ENCODE peak calls at places on chromosomes 7 and 10, in seven cellular contexts. One of them, this sample, is unnamed.

GRCh38 chr7:135509839-135510602 is at the start of gene CNOT4:
- DNase-seq in WTC11: peak; percentile 97
- DNase-seq in mesothelial cell of epicardium: peak; percentile 91
- DNase-seq in AG04450: peak; percentile 85
- DNase-seq in uterus: peak; percentile 97
- DNase-seq in brain microvascular endothelial cell: peak; percentile 94
- DNase-seq in lung: peak; percentile 96
- DNase-seq in this sample: peak; percentile 95

GRCh38 chr10:82737556-82737955 is 862.6 kb downstream of the NRG3 start:
- DNase-seq in WTC11: peak; percentile 22
- DNase-seq in mesothelial cell of epicardium: no peak
- DNase-seq in AG04450: no peak
- DNase-seq in uterus: no peak
- DNase-seq in brain microvascular endothelial cell: no peak
- DNase-seq in lung: no peak
- DNase-seq in this sample: no peak

GRCh38 chr10:11667756-11668155 is 56.3 kb upstream of the USP6NL start:
- DNase-seq in WTC11: no peak
- DNase-seq in mesothelial cell of epicardium: no peak
- DNase-seq in AG04450: no peak
- DNase-seq in uterus: no peak
- DNase-seq in brain microvascular endothelial cell: no peak
- DNase-seq in lung: no peak
- DNase-seq in this sample: no peak

GRCh38 chr10:86372785-86373239 is 6.2 kb upstream of the GRID1 start:
- DNase-seq in WTC11: peak; percentile 6
- DNase-seq in mesothelial cell of epicardium: peak; percentile 21
- DNase-seq in AG04450: no peak
- DNase-seq in uterus: peak; percentile 2
- DNase-seq in brain microvascular endothelial cell: no peak
- DNase-seq in lung: no peak
- DNase-seq in this sample: no peak

GRCh38 chr10:78139336-78139735 is 105.7 kb downstream of the RPS24 start:
- DNase-seq in WTC11: peak; percentile 25
- DNase-seq in mesothelial cell of epicardium: no peak
- DNase-seq in AG04450: no peak
- DNase-seq in uterus: peak; percentile 25
- DNase-seq in brain microvascular endothelial cell: no peak
- DNase-seq in lung: no peak
- DNase-seq in this sample: no peak

GRCh38 chr7:79495544-79496272 is 42.2 kb upstream of the MAGI2 start:
- DNase-seq in WTC11: no peak
- DNase-seq in mesothelial cell of epicardium: no peak
- DNase-seq in AG04450: peak; percentile 59
- DNase-seq in uterus: no peak
- DNase-seq in brain microvascular endothelial cell: peak; percentile 74
- DNase-seq in lung: no peak
- DNase-seq in this sample: no peak

GRCh38 chr10:121710207-121710606 is 112.0 kb upstream of the FGFR2 start:
- DNase-seq in WTC11: no peak
- DNase-seq in mesothelial cell of epicardium: no peak
- DNase-seq in AG04450: no peak
- DNase-seq in uterus: no peak
- DNase-seq in brain microvascular endothelial cell: no peak
- DNase-seq in lung: no peak
- DNase-seq in this sample: no peak

GRCh38 chr10:22365644-22366565 is 20.6 kb downstream of the SPAG6 start:
- DNase-seq in WTC11: no peak
- DNase-seq in mesothelial cell of epicardium: no peak
- DNase-seq in AG04450: no peak
- DNase-seq in uterus: no peak
- DNase-seq in brain microvascular endothelial cell: no peak
- DNase-seq in lung: no peak
- DNase-seq in this sample: no peak

GRCh38 chr10:125779403-125780327 is 4.0 kb upstream of the MMP21 start:
- DNase-seq in WTC11: no peak
- DNase-seq in mesothelial cell of epicardium: no peak
- DNase-seq in AG04450: no peak
- DNase-seq in uterus: no peak
- DNase-seq in brain microvascular endothelial cell: no peak
- DNase-seq in lung: no peak
- DNase-seq in this sample: no peak

GRCh38 chr7:115789901-115790300 is 240.7 kb downstream of the TFEC start:
- DNase-seq in WTC11: peak; percentile 16
- DNase-seq in mesothelial cell of epicardium: no peak
- DNase-seq in AG04450: no peak
- DNase-seq in uterus: no peak
- DNase-seq in brain microvascular endothelial cell: no peak
- DNase-seq in lung: no peak
- DNase-seq in this sample: no peak

GRCh38 chr7:90709501-90710465 is 113.7 kb downstream of the CDK14 start:
- DNase-seq in WTC11: no peak
- DNase-seq in mesothelial cell of epicardium: no peak
- DNase-seq in AG04450: no peak
- DNase-seq in uterus: peak; percentile 25
- DNase-seq in brain microvascular endothelial cell: peak; percentile 39
- DNase-seq in lung: no peak
- DNase-seq in this sample: peak; percentile 11

GRCh38 chr7:75738975-75739795 is 444 bp upstream of the HIP1 start:
- DNase-seq in WTC11: peak; percentile 100
- DNase-seq in mesothelial cell of epicardium: peak; percentile 100
- DNase-seq in AG04450: peak; percentile 97
- DNase-seq in uterus: peak; percentile 99
- DNase-seq in brain microvascular endothelial cell: peak; percentile 98
- DNase-seq in lung: peak; percentile 99
- DNase-seq in this sample: peak; percentile 98

GRCh38 chr7:22005151-22005550 is 59.5 kb upstream of the CDCA7L start:
- DNase-seq in WTC11: no peak
- DNase-seq in mesothelial cell of epicardium: no peak
- DNase-seq in AG04450: no peak
- DNase-seq in uterus: no peak
- DNase-seq in brain microvascular endothelial cell: no peak
- DNase-seq in lung: no peak
- DNase-seq in this sample: no peak

GRCh38 chr7:130009848-130010688 is 41.1 kb downstream of the ZC3HC1 start:
- DNase-seq in WTC11: no peak
- DNase-seq in mesothelial cell of epicardium: no peak
- DNase-seq in AG04450: peak; percentile 32
- DNase-seq in uterus: no peak
- DNase-seq in brain microvascular endothelial cell: peak; percentile 77
- DNase-seq in lung: no peak
- DNase-seq in this sample: peak; percentile 87

GRCh38 chr7:113414636-113415035 is 296.3 kb upstream of the SMIM30 start:
- DNase-seq in WTC11: no peak
- DNase-seq in mesothelial cell of epicardium: no peak
- DNase-seq in AG04450: no peak
- DNase-seq in uterus: no peak
- DNase-seq in brain microvascular endothelial cell: no peak
- DNase-seq in lung: no peak
- DNase-seq in this sample: no peak

GRCh38 chr10:66925896-66926719 is at the start of gene LRRTM3:
- DNase-seq in WTC11: peak; percentile 61
- DNase-seq in mesothelial cell of epicardium: peak; percentile 49
- DNase-seq in AG04450: peak; percentile 34
- DNase-seq in uterus: peak; percentile 14
- DNase-seq in brain microvascular endothelial cell: peak; percentile 88
- DNase-seq in lung: peak; percentile 37
- DNase-seq in this sample: peak; percentile 81

GRCh38 chr10:44882146-44882720 is 28.9 kb upstream of the TMEM72 start:
- DNase-seq in WTC11: no peak
- DNase-seq in mesothelial cell of epicardium: no peak
- DNase-seq in AG04450: no peak
- DNase-seq in uterus: no peak
- DNase-seq in brain microvascular endothelial cell: no peak
- DNase-seq in lung: no peak
- DNase-seq in this sample: no peak

GRCh38 chr10:108360187-108360586 is 1195.7 kb upstream of the SORCS1 start:
- DNase-seq in WTC11: no peak
- DNase-seq in mesothelial cell of epicardium: no peak
- DNase-seq in AG04450: no peak
- DNase-seq in uterus: no peak
- DNase-seq in brain microvascular endothelial cell: no peak
- DNase-seq in lung: no peak
- DNase-seq in this sample: no peak

GRCh38 chr7:22373388-22373787 is 16.4 kb upstream of the RAPGEF5 start:
- DNase-seq in WTC11: no peak
- DNase-seq in mesothelial cell of epicardium: no peak
- DNase-seq in AG04450: no peak
- DNase-seq in uterus: no peak
- DNase-seq in brain microvascular endothelial cell: no peak
- DNase-seq in lung: no peak
- DNase-seq in this sample: no peak

GRCh38 chr10:21964983-21965665 is 38.4 kb downstream of the DNAJC1 start:
- DNase-seq in WTC11: no peak
- DNase-seq in mesothelial cell of epicardium: no peak
- DNase-seq in AG04450: no peak
- DNase-seq in uterus: no peak
- DNase-seq in brain microvascular endothelial cell: no peak
- DNase-seq in lung: no peak
- DNase-seq in this sample: no peak

GRCh38 chr7:155470686-155471638 is 13.0 kb downstream of the EN2 start:
- DNase-seq in WTC11: no peak
- DNase-seq in mesothelial cell of epicardium: no peak
- DNase-seq in AG04450: no peak
- DNase-seq in uterus: no peak
- DNase-seq in brain microvascular endothelial cell: no peak
- DNase-seq in lung: no peak
- DNase-seq in this sample: no peak

GRCh38 chr7:16710641-16711040 is 42.9 kb upstream of the TSPAN13 start:
- DNase-seq in WTC11: no peak
- DNase-seq in mesothelial cell of epicardium: no peak
- DNase-seq in AG04450: no peak
- DNase-seq in uterus: no peak
- DNase-seq in brain microvascular endothelial cell: no peak
- DNase-seq in lung: no peak
- DNase-seq in this sample: no peak

GRCh38 chr10:92834331-92834730 is 14.0 kb upstream of the EXOC6 start:
- DNase-seq in WTC11: no peak
- DNase-seq in mesothelial cell of epicardium: no peak
- DNase-seq in AG04450: no peak
- DNase-seq in uterus: no peak
- DNase-seq in brain microvascular endothelial cell: no peak
- DNase-seq in lung: no peak
- DNase-seq in this sample: no peak

GRCh38 chr10:92844746-92845145 is 3.6 kb upstream of the EXOC6 start:
- DNase-seq in WTC11: no peak
- DNase-seq in mesothelial cell of epicardium: no peak
- DNase-seq in AG04450: no peak
- DNase-seq in uterus: no peak
- DNase-seq in brain microvascular endothelial cell: no peak
- DNase-seq in lung: no peak
- DNase-seq in this sample: no peak

GRCh38 chr10:92834981-92835380 is 13.3 kb upstream of the EXOC6 start:
- DNase-seq in WTC11: no peak
- DNase-seq in mesothelial cell of epicardium: no peak
- DNase-seq in AG04450: no peak
- DNase-seq in uterus: no peak
- DNase-seq in brain microvascular endothelial cell: no peak
- DNase-seq in lung: no peak
- DNase-seq in this sample: no peak

GRCh38 chr10:92837462-92837861 is 10.9 kb upstream of the EXOC6 start:
- DNase-seq in WTC11: no peak
- DNase-seq in mesothelial cell of epicardium: no peak
- DNase-seq in AG04450: no peak
- DNase-seq in uterus: no peak
- DNase-seq in brain microvascular endothelial cell: no peak
- DNase-seq in lung: no peak
- DNase-seq in this sample: no peak

DNA sequence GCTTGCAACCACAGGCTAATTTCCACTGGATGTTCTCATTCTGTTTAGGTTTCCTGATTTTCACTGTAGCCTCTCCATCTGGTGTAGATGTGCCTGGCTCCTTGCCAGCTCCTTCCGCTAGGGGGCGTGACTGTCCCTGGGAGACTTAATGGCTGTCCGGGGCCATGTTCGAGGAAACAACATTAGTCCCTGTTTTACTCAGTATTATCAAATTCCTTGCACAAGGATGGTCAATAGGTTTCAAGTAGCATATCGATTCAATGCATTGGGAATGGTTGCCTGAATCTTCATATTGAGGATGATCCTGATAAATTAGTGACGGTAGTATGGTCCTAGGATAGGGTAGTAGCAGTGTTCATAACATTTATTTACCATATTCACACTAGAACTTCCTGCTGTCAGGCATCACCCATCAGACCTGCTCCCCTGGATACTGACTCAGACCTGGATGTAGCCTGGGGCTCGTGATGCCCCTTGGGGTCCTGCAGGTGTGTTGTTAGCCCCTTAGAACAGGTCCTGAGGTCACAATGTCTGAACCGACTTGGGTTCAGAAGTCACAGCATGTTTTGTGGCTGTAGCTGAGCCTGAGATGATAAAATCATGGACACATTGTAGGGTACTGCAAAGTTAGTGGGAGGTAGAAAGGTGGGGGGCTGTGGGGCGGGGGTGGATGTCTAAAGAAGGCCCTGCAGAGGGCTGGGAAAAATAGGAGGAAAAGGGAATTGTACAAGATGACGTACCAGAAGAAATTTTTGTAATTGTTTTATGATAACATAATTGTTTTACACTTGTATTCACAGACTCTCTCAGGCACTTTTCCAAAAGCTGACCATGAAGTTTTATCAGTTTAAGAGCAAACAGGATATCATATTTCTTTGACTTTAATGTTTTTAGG is 8.9 kb upstream of the EXOC6 start:
- DNase-seq in WTC11: peak; percentile 89
- DNase-seq in mesothelial cell of epicardium: peak; percentile 46
- DNase-seq in AG04450: no peak
- DNase-seq in uterus: peak; percentile 24
- DNase-seq in brain microvascular endothelial cell: peak; percentile 60
- DNase-seq in lung: peak; percentile 65
- DNase-seq in this sample: peak; percentile 44
- TF ChIP-seq CTCF in WTC11: peak; percentile 91
- TF ChIP-seq CTCF in mesothelial cell of epicardium: peak; percentile 47
- TF ChIP-seq CTCF in AG04450: peak; percentile 34
- TF ChIP-seq CTCF in uterus: no peak
- TF ChIP-seq CTCF in brain microvascular endothelial cell: peak; percentile 63
- TF ChIP-seq CTCF in lung: no peak
- TF ChIP-seq CTCF in this sample: no peak

GRCh38 chr10:33334839-33335549 is 527 bp upstream of the NRP1 start:
- DNase-seq in WTC11: peak; percentile 67
- DNase-seq in mesothelial cell of epicardium: peak; percentile 82
- DNase-seq in AG04450: peak; percentile 74
- DNase-seq in uterus: peak; percentile 82
- DNase-seq in brain microvascular endothelial cell: peak; percentile 84
- DNase-seq in lung: peak; percentile 69
- DNase-seq in this sample: peak; percentile 90
- TF ChIP-seq CTCF in WTC11: no peak
- TF ChIP-seq CTCF in mesothelial cell of epicardium: peak; percentile 34
- TF ChIP-seq CTCF in AG04450: peak; percentile 64
- TF ChIP-seq CTCF in uterus: peak; percentile 68
- TF ChIP-seq CTCF in brain microvascular endothelial cell: peak; percentile 66
- TF ChIP-seq CTCF in lung: no peak
- TF ChIP-seq CTCF in this sample: peak; percentile 82

GRCh38 chr10:79277579-79277978 is 69.7 kb upstream of the PPIF start:
- DNase-seq in WTC11: no peak
- DNase-seq in mesothelial cell of epicardium: no peak
- DNase-seq in AG04450: no peak
- DNase-seq in uterus: no peak
- DNase-seq in brain microvascular endothelial cell: no peak
- DNase-seq in lung: no peak
- DNase-seq in this sample: no peak
- TF ChIP-seq CTCF in WTC11: no peak
- TF ChIP-seq CTCF in mesothelial cell of epicardium: no peak
- TF ChIP-seq CTCF in AG04450: no peak
- TF ChIP-seq CTCF in uterus: no peak
- TF ChIP-seq CTCF in brain microvascular endothelial cell: no peak
- TF ChIP-seq CTCF in lung: no peak
- TF ChIP-seq CTCF in this sample: no peak

GRCh38 chr7:117333168-117333567 is 10.3 kb upstream of the WNT2 start:
- DNase-seq in WTC11: no peak
- DNase-seq in mesothelial cell of epicardium: no peak
- DNase-seq in AG04450: no peak
- DNase-seq in uterus: no peak
- DNase-seq in brain microvascular endothelial cell: no peak
- DNase-seq in lung: no peak
- DNase-seq in this sample: no peak
- TF ChIP-seq CTCF in WTC11: no peak
- TF ChIP-seq CTCF in mesothelial cell of epicardium: no peak
- TF ChIP-seq CTCF in AG04450: no peak
- TF ChIP-seq CTCF in uterus: no peak
- TF ChIP-seq CTCF in brain microvascular endothelial cell: peak; percentile 12
- TF ChIP-seq CTCF in lung: no peak
- TF ChIP-seq CTCF in this sample: no peak